ENCODE peak calls at places on chromosomes 3 and 15, in eight cellular contexts. U is cardiac muscle cell, G is astrocyte of the spinal cord, X is foreskin fibroblast, H is ascending aorta, A is GM06990, K is fibroblast of the aortic adventitia, S is adrenal gland. Z is an unnamed sample.

GRCh38 chr3:178205750-178206149 is 330.5 kb upstream of the KCNMB2 start:
- DNase-seq in U (no peak), G (peak; percentile 42), X (peak; percentile 28), H (no peak), A (no peak), K (peak; percentile 63), S (no peak), Z (no peak)

GRCh38 chr3:123024056-123024455 is 3.5 kb downstream of the SEMA5B start:
- DNase-seq in U (no peak), G (no peak), X (no peak), H (no peak), A (no peak), K (no peak), S (no peak), Z (no peak)

GRCh38 chr3:44055951-44056350 is 185.7 kb upstream of the TOPAZ1 start:
- DNase-seq in U (no peak), G (peak; percentile 63), X (no peak), H (no peak), A (no peak), K (peak; percentile 69), S (no peak), Z (no peak)

GRCh38 chr15:35088329-35088728 is 3.2 kb upstream of the NANOGP8 start:
- DNase-seq in U (no peak), G (no peak), X (no peak), H (no peak), A (no peak), K (no peak), S (no peak), Z (no peak)

GRCh38 chr3:119018690-119019463 is 15.8 kb downstream of the IGSF11 start:
- DNase-seq in U (no peak), G (no peak), X (no peak), H (no peak), A (no peak), K (no peak), S (peak; percentile 56), Z (no peak)

GRCh38 chr15:91214675-91215590 is 114.9 kb downstream of the SV2B start:
- DNase-seq in U (no peak), G (no peak), X (no peak), H (no peak), A (no peak), K (no peak), S (no peak), Z (no peak)

GRCh38 chr3:27176256-27176655 is 192.9 kb downstream of the NEK10 start:
- DNase-seq in U (no peak), G (no peak), X (no peak), H (no peak), A (no peak), K (no peak), S (no peak), Z (no peak)

GRCh38 chr3:195410546-195410945 is 32.3 kb downstream of the ACAP2 start:
- DNase-seq in U (no peak), G (no peak), X (no peak), H (no peak), A (no peak), K (no peak), S (no peak), Z (no peak)

GRCh38 chr3:178714971-178715832 is 179.0 kb downstream of the KCNMB2 start:
- DNase-seq in U (no peak), G (peak; percentile 15), X (peak; percentile 4), H (no peak), A (no peak), K (no peak), S (no peak), Z (no peak)

GRCh38 chr3:12884104-12884742 is 42.9 kb upstream of the RPL32 start:
- DNase-seq in U (peak; percentile 17), G (peak; percentile 20), X (peak; percentile 75), H (peak; percentile 89), A (no peak), K (peak; percentile 16), S (no peak), Z (no peak)

GRCh38 chr3:182389041-182389815 is 404.1 kb upstream of the ATP11B start:
- DNase-seq in U (no peak), G (peak; percentile 50), X (no peak), H (no peak), A (no peak), K (no peak), S (no peak), Z (no peak)

GRCh38 chr3:197269024-197269423 is 29.4 kb downstream of the DLG1 start:
- DNase-seq in U (no peak), G (no peak), X (no peak), H (no peak), A (no peak), K (no peak), S (no peak), Z (no peak)

GRCh38 chr3:52140000-52140399 is 14.2 kb downstream of the POC1A start:
- DNase-seq in U (no peak), G (no peak), X (no peak), H (no peak), A (no peak), K (no peak), S (no peak), Z (no peak)

GRCh38 chr15:73397461-73397860 is 28.7 kb upstream of the HCN4 start:
- DNase-seq in U (no peak), G (no peak), X (no peak), H (no peak), A (no peak), K (no peak), S (no peak), Z (no peak)

GRCh38 chr3:142866841-142867631 is 21.8 kb downstream of the PCOLCE2 start:
- DNase-seq in U (no peak), G (no peak), X (no peak), H (no peak), A (no peak), K (no peak), S (no peak), Z (peak; percentile 35)

GRCh38 chr3:51968883-51969674 is 1.8 kb upstream of the PCBP4 start:
- DNase-seq in U (no peak), G (no peak), X (no peak), H (no peak), A (no peak), K (no peak), S (no peak), Z (no peak)

GRCh38 chr15:72851586-72851985 is 68.0 kb upstream of the ADPGK start:
- DNase-seq in U (no peak), G (no peak), X (no peak), H (no peak), A (no peak), K (no peak), S (no peak), Z (no peak)

DNA sequence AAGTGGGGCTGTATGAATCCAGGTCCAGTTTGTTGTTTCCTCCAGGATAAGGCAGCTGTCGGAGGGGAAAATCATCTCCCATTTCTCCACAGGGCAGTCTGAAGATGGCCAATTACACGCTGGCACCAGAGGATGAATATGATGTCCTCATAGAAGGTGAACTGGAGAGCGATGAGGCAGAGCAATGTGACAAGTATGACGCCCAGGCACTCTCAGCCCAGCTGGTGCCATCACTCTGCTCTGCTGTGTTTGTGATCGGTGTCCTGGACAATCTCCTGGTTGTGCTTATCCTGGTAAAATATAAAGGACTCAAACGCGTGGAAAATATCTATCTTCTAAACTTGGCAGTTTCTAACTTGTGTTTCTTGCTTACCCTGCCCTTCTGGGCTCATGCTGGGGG is 917 bp downstream of the CCRL2 start:
- DNase-seq in U (no peak), G (no peak), X (no peak), H (no peak), A (no peak), K (no peak), S (no peak), Z (no peak)
- H3K4me3 ChIP-seq in U (no peak overlapping the region), G (no peak overlapping the region), X (no peak overlapping the region), H (peak overlapping the region; percentile 43), A (no peak overlapping the region), K (no peak overlapping the region), S (no peak overlapping the region), Z (no peak overlapping the region)

GRCh38 chr3:184603156-184604030 is 41.8 kb downstream of the EPHB3 start:
- DNase-seq in U (peak; percentile 27), G (no peak), X (no peak), H (no peak), A (no peak), K (peak; percentile 67), S (no peak), Z (no peak)

GRCh38 chr3:184602406-184603155 is 41.0 kb downstream of the EPHB3 start:
- DNase-seq in U (peak; percentile 54), G (no peak), X (no peak), H (no peak), A (no peak), K (no peak), S (peak; percentile 38), Z (no peak)

GRCh38 chr3:184604039-184604955 is 42.7 kb downstream of the EPHB3 start:
- DNase-seq in U (peak; percentile 24), G (no peak), X (no peak), H (no peak), A (no peak), K (no peak), S (peak; percentile 36), Z (peak; percentile 46)

GRCh38 chr3:184600685-184601377 is 39.2 kb downstream of the EPHB3 start:
- DNase-seq in U (no peak), G (no peak), X (no peak), H (no peak), A (no peak), K (no peak), S (no peak), Z (no peak)

GRCh38 chr3:184601576-184602405 is 40.2 kb downstream of the EPHB3 start:
- DNase-seq in U (no peak), G (no peak), X (no peak), H (no peak), A (no peak), K (no peak), S (no peak), Z (no peak)
- H3K4me3 ChIP-seq in U (no peak overlapping the region), G (no peak overlapping the region), X (no peak overlapping the region), H (peak overlapping the region; percentile 65), A (no peak overlapping the region), K (no peak overlapping the region), S (no peak overlapping the region), Z (no peak overlapping the region)

DNA sequence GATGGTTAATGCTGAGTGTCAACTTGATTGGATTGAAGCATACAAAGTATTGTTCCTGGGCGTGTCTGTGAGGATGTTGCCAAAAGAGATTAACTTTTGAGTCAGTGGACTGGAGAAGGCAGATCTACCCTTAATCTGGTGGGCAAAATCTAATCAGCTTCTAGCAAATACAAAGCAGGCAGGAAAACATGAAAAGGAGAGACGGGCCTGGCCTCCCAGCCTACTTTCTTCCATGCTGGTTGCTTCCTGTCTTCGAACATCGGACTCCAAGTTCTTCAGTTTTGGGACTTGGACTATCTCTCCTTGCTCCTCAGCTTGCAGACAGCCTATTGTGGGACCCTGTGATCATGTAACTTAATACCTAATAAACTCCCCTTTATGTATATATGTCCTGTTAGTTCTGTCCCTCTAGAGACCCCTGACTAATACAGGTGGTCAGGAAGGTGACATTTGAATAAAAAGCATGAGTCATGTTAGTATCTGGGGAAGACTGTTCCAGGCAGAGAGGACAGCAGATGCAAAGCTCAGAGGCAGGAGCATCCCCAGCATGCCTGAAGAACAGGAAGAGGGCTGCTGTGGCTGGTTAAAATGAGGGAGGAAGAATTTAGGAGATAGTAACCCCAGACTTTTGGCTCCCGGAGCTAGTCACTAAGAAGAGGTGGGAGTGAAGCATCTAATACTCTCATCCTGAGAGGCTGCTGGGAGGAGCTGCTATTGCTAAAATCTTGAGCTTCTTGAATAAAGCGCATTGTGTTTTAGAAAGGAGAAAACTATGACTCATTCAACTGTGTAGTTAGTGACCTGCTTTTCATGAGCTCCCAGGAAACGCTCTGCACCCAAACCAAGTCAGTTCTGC is 207.4 kb upstream of the HES1 start:
- DNase-seq in U (peak; percentile 51), G (peak; percentile 22), X (no peak), H (no peak), A (no peak), K (no peak), S (no peak), Z (no peak)
- H3K4me3 ChIP-seq in U (no peak overlapping the region), G (no peak overlapping the region), X (no peak overlapping the region), H (no peak overlapping the region), A (no peak overlapping the region), K (no peak overlapping the region), S (no peak overlapping the region), Z (no peak overlapping the region)

GRCh38 chr3:186664506-186664905 is 1.3 kb upstream of the HRG start:
- DNase-seq in U (no peak), G (no peak), X (no peak), H (no peak), A (no peak), K (no peak), S (no peak), Z (no peak)
- H3K4me3 ChIP-seq in U (no peak overlapping the region), G (no peak overlapping the region), X (no peak overlapping the region), H (no peak overlapping the region), A (no peak overlapping the region), K (no peak overlapping the region), S (no peak overlapping the region), Z (no peak overlapping the region)